ENCODE peak calls at places on chromosomes 5 and 9, in nine cellular contexts. V is WERI-Rb-1, T is lung, K is H1, Y is stomach, O is OCI-LY7, G is BJ, X is Panc1, J is lower lobe of right lung. Z is an unnamed sample. For H3K36me3, the result is how much of the 10 kb centered on the place peaks cover.

GRCh38 chr5:58751222-58751621 is 168.3 kb downstream of the RAB3C start:
- DNase-seq in V (peak), T (no peak), K (no peak), Y (no peak), O (no peak), G (no peak), X (peak), J (no peak), Z (no peak)

GRCh38 chr9:95822583-95823431 is 52.7 kb upstream of the ERCC6L2 start:
- DNase-seq in V (no peak), T (no peak), K (no peak), Y (no peak), O (no peak), G (peak), X (no peak), J (no peak), Z (no peak)

GRCh38 chr5:31477516-31477915 is 54.4 kb downstream of the DROSHA start:
- DNase-seq in V (no peak), T (no peak), K (no peak), Y (no peak), O (no peak), G (no peak), X (no peak), J (no peak), Z (no peak)

GRCh38 chr9:99822596-99823391 is 1.1 kb downstream of the NR4A3 start:
- DNase-seq in V (peak), T (peak), K (peak), Y (peak), O (peak), G (no peak), X (no peak), J (peak), Z (peak)

GRCh38 chr9:131738838-131739191 is 1.1 kb downstream of the RAPGEF1 start:
- DNase-seq in V (peak), T (no peak), K (peak), Y (peak), O (peak), G (no peak), X (no peak), J (peak), Z (peak)

GRCh38 chr9:124813496-124814177 is 36.7 kb downstream of the OLFML2A start:
- DNase-seq in V (no peak), T (no peak), K (no peak), Y (no peak), O (no peak), G (no peak), X (no peak), J (peak), Z (no peak)

GRCh38 chr5:166342330-166342891 is 1949.0 kb upstream of the WWC1 start:
- DNase-seq in V (no peak), T (no peak), K (no peak), Y (no peak), O (no peak), G (no peak), X (no peak), J (no peak), Z (no peak)

GRCh38 chr9:98256632-98257218 is 1.3 kb upstream of the TBC1D2 start:
- DNase-seq in V (peak), T (no peak), K (no peak), Y (no peak), O (peak), G (no peak), X (no peak), J (no peak), Z (no peak)

GRCh38 chr9:20364954-20365353 is 257.3 kb downstream of the MLLT3 start:
- DNase-seq in V (no peak), T (no peak), K (no peak), Y (no peak), O (no peak), G (no peak), X (no peak), J (no peak), Z (no peak)

GRCh38 chr5:131460133-131460532 is 174.9 kb downstream of the RAPGEF6 start:
- DNase-seq in V (no peak), T (no peak), K (no peak), Y (no peak), O (no peak), G (no peak), X (no peak), J (no peak), Z (no peak)

DNA sequence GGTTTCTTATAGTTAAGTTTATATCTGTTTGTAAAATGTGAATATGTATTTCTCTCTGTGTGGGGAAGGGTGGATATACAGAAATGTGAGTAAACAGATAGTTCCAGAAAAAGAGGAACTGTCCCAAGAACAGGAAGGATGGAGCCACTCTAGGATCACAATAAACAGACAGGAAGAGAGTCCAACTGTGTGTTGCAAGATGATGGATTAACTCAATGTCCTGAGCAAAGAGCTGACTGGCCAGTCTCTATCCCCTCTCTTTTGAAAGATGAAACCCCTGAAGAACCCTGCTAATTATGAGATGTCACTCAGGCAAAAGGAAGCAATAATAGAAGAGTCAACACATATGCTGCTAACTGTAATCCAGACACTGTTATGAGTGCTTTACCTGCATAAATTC is 202.7 kb downstream of the SEMA6A start:
- DNase-seq in V (no peak), T (no peak), K (no peak), Y (no peak), O (no peak), G (no peak), X (no peak), J (no peak), Z (no peak)
- H3K4me3 ChIP-seq in V (no peak), T (no peak), K (no peak), Y (no peak), O (no peak), G (no peak), X (no peak), J (no peak), Z (no peak)

DNA sequence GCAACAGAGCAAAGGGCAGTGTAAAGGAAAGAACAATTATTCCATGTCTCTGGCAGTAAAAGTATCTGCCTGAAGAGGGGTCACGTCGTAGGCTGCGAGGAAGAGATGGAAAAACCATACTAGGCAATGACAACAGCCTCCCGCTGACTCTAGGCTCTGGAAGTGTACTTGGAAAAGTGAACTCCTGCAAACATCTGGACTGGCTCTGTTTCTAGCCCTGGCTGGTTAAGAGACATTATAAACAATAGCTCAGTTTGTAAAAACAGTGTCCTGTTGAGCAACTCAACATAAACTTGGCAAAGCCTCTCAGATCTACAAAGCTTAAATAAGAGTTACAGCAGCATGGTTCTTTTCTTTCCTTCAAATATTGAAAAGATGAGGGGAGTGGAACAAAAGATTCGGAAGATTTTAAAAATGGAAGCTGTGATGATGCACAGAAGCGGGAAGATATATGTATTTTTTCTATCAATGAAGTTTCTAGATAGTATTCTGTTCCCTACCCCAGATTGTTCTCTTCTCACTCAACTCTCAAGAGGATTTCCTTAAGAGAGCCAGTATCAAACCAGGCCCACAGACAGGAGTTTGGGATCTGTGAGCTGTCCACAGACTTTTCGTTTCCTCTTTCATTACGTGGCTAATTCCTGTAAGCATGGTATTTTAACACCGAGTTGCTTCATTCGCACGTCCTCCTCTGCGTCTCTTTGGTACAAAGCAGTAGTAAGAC is 79.4 kb downstream of the SPTLC1 start:
- DNase-seq in V (no peak), T (no peak), K (no peak), Y (no peak), O (no peak), G (peak), X (no peak), J (no peak), Z (no peak)
- H3K36me3 ChIP-seq in V (under half), T (under half), K (under half), Y (half or more), O (half or more), G (under half), X (under half), J (half or more), Z (under half)

DNA sequence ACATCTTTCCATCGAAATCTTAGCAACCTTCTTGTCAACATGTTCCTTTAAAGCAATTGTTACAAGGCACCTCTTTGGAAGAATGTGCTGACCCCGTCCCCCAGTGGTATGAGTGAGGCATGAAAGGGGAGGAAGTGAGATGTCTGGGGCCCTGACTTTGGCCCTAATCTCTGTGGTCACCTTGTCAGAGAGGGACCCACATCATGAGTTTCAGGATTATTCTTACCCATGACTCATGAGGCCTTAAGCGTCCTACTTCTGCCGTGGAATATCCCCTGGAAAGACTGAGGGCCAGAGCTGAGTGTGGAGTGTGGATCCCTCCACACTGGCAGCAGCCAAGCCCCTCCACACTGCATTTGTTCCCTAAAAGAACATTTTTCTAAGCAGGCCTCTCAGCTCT is 81.2 kb downstream of the FSTL4 start:
- DNase-seq in V (no peak), T (no peak), K (no peak), Y (no peak), O (no peak), G (no peak), X (no peak), J (no peak), Z (no peak)
- TF ChIP-seq CTCF in V (no peak), T (no peak), K (no peak), Y (no peak), O (no peak), G (no peak), X (no peak), J (no peak), Z (no peak)

GRCh38 chr5:14184725-14185124 is 41.6 kb downstream of the TRIO start:
- DNase-seq in V (no peak), T (no peak), K (no peak), Y (no peak), O (no peak), G (no peak), X (no peak), J (no peak), Z (no peak)
- H3K4me3 ChIP-seq in V (no peak), T (no peak), K (no peak), Y (no peak), O (no peak), G (no peak), X (peak), J (no peak), Z (no peak)

DNA sequence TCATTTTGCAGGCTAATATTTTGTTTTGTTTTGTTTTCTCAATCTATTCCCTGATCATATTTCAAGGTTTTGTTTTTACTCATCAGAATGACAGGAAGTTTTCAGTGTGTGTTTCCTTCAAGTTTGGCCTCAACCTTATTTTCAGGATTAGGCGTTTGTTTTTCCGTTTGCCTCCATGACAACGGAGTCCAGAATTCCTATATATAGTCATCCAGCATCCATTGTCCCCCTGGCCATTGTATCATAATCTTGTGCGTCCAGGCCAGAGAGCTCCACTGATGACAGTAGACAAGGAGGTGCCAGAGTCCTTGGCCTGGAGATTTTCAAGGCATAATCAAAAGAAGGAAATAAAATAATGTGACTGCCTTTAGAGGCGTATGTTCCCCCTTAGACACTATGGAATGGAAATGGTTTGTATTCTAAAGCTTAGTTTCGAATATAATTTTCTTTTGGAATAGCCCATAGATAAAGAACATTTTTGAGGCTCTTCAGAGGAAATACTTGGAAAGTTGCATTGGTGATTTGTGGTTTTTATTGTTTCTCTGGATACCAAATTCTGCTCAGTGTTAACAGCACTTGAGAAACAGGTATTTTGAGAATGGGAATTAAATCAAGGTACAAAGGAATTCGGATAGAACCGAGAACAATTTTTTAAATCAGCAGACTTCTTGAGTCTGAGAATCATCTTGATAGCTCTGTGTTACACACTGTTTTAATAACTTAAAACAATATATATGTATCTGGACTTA is 99.8 kb downstream of the ZNF462 start:
- DNase-seq in V (no peak), T (no peak), K (no peak), Y (no peak), O (no peak), G (no peak), X (no peak), J (no peak), Z (no peak)
- H3K36me3 ChIP-seq in V (under half), T (under half), K (half or more), Y (under half), O (under half), G (under half), X (under half), J (under half), Z (under half)

DNA sequence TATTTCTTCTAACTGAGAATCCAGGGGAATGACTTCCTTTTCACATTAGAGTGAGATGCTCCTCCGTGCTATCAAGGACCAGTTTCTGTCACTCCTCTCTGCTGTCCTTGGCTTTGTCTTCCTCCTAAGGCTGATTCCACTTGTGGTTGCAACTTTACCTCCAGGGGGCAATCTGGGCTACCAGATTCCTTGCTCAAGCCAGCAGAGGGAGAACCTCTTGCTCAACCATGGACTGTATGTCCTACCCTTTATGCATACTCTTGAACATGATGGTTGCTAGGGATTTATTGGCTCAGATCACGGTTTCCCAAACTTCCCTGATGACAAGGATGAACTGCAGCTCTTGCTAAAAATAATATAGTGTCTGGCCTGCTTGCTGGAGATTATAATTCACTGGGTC is 24.0 kb downstream of the NNT start:
- DNase-seq in V (peak), T (no peak), K (no peak), Y (no peak), O (peak), G (no peak), X (peak), J (no peak), Z (no peak)
- TF ChIP-seq CTCF in V (peak), T (peak), K (peak), Y (peak), O (peak), G (peak), X (peak), J (peak), Z (peak)

GRCh38 chr5:123035320-123035949 is 1.1 kb downstream of the PPIC start:
- DNase-seq in V (peak), T (peak), K (peak), Y (peak), O (no peak), G (no peak), X (peak), J (peak), Z (peak)
- H3K4me3 ChIP-seq in V (peak), T (peak), K (peak), Y (peak), O (no peak), G (peak), X (peak), J (peak), Z (peak)

DNA sequence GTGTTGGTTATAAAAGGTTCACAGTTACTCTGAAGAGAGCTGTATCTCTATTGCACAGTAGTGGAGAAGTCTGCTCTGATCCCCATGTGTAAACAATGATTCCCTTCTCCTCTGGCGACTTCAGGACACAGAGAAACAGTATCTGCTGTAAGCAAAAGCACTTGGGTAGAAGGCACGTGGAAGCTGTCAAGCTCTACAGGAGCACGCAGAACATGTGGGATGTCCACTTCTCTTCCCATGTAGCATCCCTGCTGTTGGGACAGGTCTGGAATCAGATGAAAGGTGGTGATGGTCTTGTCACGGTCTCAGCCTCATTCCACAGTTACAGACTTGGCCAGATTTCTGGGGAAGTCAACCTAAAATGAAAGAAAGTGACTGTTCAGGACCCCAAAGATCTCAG is 9.4 kb upstream of the MAPK9 start:
- DNase-seq in V (no peak), T (no peak), K (no peak), Y (no peak), O (no peak), G (no peak), X (no peak), J (no peak), Z (no peak)
- H3K36me3 ChIP-seq in V (under half), T (under half), K (half or more), Y (under half), O (under half), G (under half), X (under half), J (under half), Z (under half)